ENCODE peak calls at places on chromosomes 4 and X, in four cellular contexts. U, B, E and H are unnamed samples.

GRCh38 chrX:117543885-117544284 is 572.7 kb downstream of the KLHL13 start:
- DNase-seq in U (no peak), B (no peak), E (no peak), H (no peak)

GRCh38 chr4:127586922-127587571 is 45.7 kb upstream of the INTU start:
- DNase-seq in U (no peak), B (peak; percentile 56), E (no peak), H (no peak)

GRCh38 chr4:47686294-47686872 is 151.5 kb downstream of the CORIN start:
- DNase-seq in U (no peak), B (peak; percentile 31), E (no peak), H (no peak)

GRCh38 chr4:121462660-121463261 is 81.9 kb upstream of the QRFPR start:
- DNase-seq in U (peak; percentile 37), B (peak; percentile 60), E (peak; percentile 24), H (peak; percentile 7)

GRCh38 chr4:101019941-101020401 is 327.4 kb downstream of the PPP3CA start:
- DNase-seq in U (no peak), B (no peak), E (no peak), H (no peak)

GRCh38 chr4:95190751-95191436 is 357.9 kb downstream of the UNC5C start:
- DNase-seq in U (no peak), B (no peak), E (no peak), H (no peak)

GRCh38 chr4:184114431-184114830 is 103.2 kb downstream of the ENPP6 start:
- DNase-seq in U (no peak), B (no peak), E (no peak), H (no peak)

GRCh38 chr4:88600129-88600849 is 8.0 kb downstream of the HERC3 start:
- DNase-seq in U (peak; percentile 85), B (peak; percentile 32), E (peak; percentile 64), H (peak; percentile 89)

GRCh38 chr4:140615451-140615850 is 46.7 kb upstream of the UCP1 start:
- DNase-seq in U (no peak), B (no peak), E (no peak), H (no peak)

GRCh38 chr4:139950568-139950967 is 203.4 kb downstream of the MAML3 start:
- DNase-seq in U (peak; percentile 28), B (peak; percentile 79), E (no peak), H (peak; percentile 44)

GRCh38 chrX:68273887-68274286 is 159.4 kb downstream of the OPHN1 start:
- DNase-seq in U (no peak), B (no peak), E (no peak), H (no peak)

GRCh38 chr4:63563288-63564014 is 845.8 kb downstream of the TECRL start:
- DNase-seq in U (no peak), B (no peak), E (no peak), H (no peak)
- TF ChIP-seq CTCF in U (no peak), B (no peak), E (no peak), H (no peak)

GRCh38 chr4:148514041-148514440 is 71.8 kb upstream of the NR3C2 start:
- DNase-seq in U (no peak), B (no peak), E (no peak), H (no peak)

GRCh38 chr4:148514581-148514980 is 72.4 kb upstream of the NR3C2 start:
- DNase-seq in U (no peak), B (no peak), E (no peak), H (no peak)

GRCh38 chr4:148510211-148510610 is 68.0 kb upstream of the NR3C2 start:
- DNase-seq in U (no peak), B (no peak), E (no peak), H (no peak)

DNA sequence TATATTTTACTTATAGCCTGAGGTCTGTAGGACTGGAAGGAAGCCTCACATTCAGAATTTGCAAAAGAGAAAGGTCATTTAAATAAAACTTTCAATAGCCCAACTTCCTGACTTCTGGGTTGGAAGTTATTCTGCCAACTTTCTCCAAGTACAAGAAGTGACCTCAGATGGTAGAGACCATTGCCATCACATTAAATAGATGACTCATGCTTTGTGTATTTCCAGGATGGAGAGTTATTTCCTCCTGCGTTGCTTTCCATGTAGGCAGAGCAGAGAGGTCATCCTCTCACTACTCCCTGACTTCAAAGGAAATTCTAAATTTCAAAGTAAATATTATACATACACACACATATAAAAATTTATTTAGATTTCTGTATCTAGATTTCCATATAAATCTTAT is 73.0 kb upstream of the NR3C2 start:
- DNase-seq in U (no peak), B (peak; percentile 14), E (no peak), H (no peak)
- H3K4me3 ChIP-seq in U (no peak overlapping the region), B (no peak overlapping the region), E (no peak overlapping the region), H (no peak overlapping the region)

DNA sequence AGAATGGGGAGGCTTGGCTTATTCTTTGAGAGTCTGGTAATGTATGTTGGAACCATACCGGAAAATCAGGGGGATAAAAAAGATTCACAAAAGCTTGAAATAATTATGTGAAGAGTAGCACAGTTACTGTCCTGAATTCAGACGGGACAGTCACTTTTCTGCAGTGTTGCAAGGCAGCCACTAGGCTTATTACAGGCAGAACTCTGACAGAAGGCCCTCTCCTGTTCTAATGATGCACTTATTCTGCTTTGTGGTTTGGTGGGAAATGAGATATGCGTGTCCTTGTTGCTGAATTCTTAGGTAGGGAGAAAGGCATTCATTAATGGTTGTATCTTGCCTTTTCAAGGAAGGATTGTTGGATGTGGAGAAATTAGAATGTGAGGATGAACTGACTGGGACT is 37.2 kb downstream of the GUCY1B1 start:
- DNase-seq in U (no peak), B (peak; percentile 39), E (no peak), H (no peak)
- TF ChIP-seq CTCF in U (peak; percentile 44), B (peak; percentile 75), E (peak; percentile 43), H (peak; percentile 41)

DNA sequence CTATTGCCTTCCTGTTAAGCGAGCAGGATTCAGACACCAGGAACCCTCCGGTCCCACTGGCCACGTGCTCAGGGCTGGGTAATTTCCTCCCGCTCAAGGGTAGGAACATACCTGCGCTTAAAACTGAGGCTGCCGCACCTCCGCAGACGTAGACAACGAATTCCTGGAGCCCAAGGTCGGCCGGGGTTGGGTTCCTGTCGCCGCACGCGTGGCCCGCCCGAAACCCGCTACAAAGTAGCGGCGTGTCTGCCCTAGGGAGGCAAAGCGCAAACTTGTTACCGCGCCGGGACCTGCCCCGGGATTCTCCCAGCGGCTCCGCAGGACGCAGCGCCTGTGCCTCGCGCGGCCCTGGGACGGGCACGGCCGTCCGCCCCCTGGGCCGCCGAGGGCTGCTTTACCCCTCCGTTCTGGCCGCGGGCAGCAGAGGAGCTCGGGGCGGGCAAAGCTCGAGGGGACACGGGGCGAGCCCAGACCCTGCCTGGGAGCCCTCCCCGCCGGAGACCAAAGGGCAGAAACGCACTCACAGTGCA is 341 bp downstream of the ERVMER34-1 start:
- DNase-seq in U (no peak), B (no peak), E (no peak), H (no peak)
- H3K4me3 ChIP-seq in U (peak overlapping the region; percentile 54), B (peak overlapping the region; percentile 54), E (peak overlapping the region; percentile 59), H (peak overlapping the region; percentile 55)

GRCh38 chrX:17082831-17083230 is 136.4 kb downstream of the REPS2 start:
- DNase-seq in U (no peak), B (no peak), E (no peak), H (no peak)
- TF ChIP-seq CTCF in U (peak; percentile 20), B (peak; percentile 11), E (peak; percentile 3), H (no peak)

GRCh38 chr4:112297495-112297894 is 326 bp downstream of the ALPK1 start:
- DNase-seq in U (no peak), B (no peak), E (no peak), H (no peak)
- H3K4me3 ChIP-seq in U (peak overlapping the region; percentile 50), B (peak overlapping the region; percentile 41), E (peak overlapping the region; percentile 52), H (peak overlapping the region; percentile 34)

GRCh38 chr4:98606879-98607278 is 51.5 kb downstream of the TSPAN5 start:
- DNase-seq in U (no peak), B (no peak), E (no peak), H (no peak)

GRCh38 chr4:98604723-98605122 is 53.7 kb downstream of the TSPAN5 start:
- DNase-seq in U (no peak), B (no peak), E (no peak), H (no peak)

GRCh38 chr4:98602270-98602669 is 56.1 kb downstream of the TSPAN5 start:
- DNase-seq in U (no peak), B (no peak), E (no peak), H (no peak)

GRCh38 chr4:98603683-98604573 is 54.5 kb downstream of the TSPAN5 start:
- DNase-seq in U (peak; percentile 73), B (peak; percentile 54), E (no peak), H (no peak)

GRCh38 chr4:98605216-98605615 is 53.2 kb downstream of the TSPAN5 start:
- DNase-seq in U (no peak), B (peak; percentile 34), E (no peak), H (no peak)
- TF ChIP-seq CTCF in U (no peak), B (no peak), E (no peak), H (no peak)

GRCh38 chr4:76952631-76953587 is 3.4 kb downstream of the SEPTIN11 start:
- DNase-seq in U (no peak), B (no peak), E (no peak), H (no peak)

GRCh38 chr4:76954489-76954888 is 4.9 kb downstream of the SEPTIN11 start:
- DNase-seq in U (no peak), B (no peak), E (no peak), H (no peak)

GRCh38 chr4:76955187-76955586 is 5.6 kb downstream of the SEPTIN11 start:
- DNase-seq in U (peak; percentile 61), B (no peak), E (no peak), H (no peak)

GRCh38 chr4:76952071-76952470 is 2.5 kb downstream of the SEPTIN11 start:
- DNase-seq in U (no peak), B (no peak), E (no peak), H (no peak)

DNA sequence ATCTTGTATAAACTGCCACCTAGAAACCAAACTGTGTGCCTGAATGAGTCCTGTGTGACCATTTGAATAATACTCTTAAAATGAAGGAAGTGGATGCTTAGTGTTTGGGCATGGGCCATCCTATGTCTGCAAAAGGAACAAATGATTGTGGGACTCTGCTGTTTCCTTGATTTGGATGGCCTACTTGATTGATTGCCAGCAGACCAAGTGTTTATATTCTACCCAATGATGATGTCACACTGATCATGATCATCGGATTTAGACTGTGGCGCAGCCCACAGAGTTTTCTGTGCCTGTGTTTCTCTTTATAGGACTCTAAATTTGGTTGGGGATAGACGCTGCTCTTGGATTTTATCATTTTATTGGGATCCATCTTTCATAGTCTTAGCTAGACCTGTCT is 4.4 kb downstream of the SEPTIN11 start:
- DNase-seq in U (no peak), B (no peak), E (no peak), H (no peak)
- H3K4me3 ChIP-seq in U (no peak overlapping the region), B (no peak overlapping the region), E (peak overlapping the region; percentile 17), H (no peak overlapping the region)

GRCh38 chr4:28463184-28463690 is 1602.6 kb downstream of the STIM2 start:
- DNase-seq in U (peak; percentile 32), B (no peak), E (no peak), H (no peak)
- TF ChIP-seq CTCF in U (no peak), B (no peak), E (no peak), H (no peak)

DNA sequence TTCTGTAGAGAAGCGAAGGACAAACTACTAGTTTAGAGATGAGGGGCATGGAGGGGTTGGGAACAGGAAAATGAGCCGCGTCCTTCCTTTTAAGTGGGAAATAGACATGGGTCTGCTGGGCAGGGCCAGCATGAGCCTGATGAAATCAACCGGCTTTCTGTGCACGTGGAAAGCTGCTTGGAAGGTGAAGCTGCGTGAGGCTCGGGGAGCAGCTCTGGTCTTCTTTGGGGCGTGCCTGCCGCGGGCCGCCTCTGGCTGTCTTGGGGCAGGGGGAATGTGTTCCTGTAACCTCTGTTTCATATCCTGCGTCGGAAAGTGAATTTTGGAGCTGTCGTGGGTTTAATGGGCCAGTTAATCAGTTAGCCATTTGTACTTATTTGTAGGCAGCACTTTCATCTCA is 70.7 kb upstream of the HGFAC start:
- DNase-seq in U (no peak), B (no peak), E (no peak), H (no peak)
- H3K4me3 ChIP-seq in U (no peak overlapping the region), B (no peak overlapping the region), E (no peak overlapping the region), H (no peak overlapping the region)